ENCODE peak calls at places on chromosomes 3 and 15, in seven cellular contexts. T is B cell; U is activated naive CD8-positive, alpha-beta T cell treated with anti-CD3 and anti-CD28 coated beads, Interleukin-2, amount 50 U/mL, for 24 hours; X is activated CD8-positive, alpha-beta memory T cell treated with anti-CD3 and anti-CD28 coated beads for 1 hour; M is ureter; P is AG09309; B is activated CD4-positive, CD25-positive, alpha-beta regulatory T cell. E is an unnamed sample.

GRCh38 chr3:100993309-100993708 is at the start of gene ABI3BP:
- DNase-seq in T (no peak), U (peak; percentile 3), X (no peak), M (peak; percentile 58), P (peak; percentile 70), B (no peak), E (no peak)

GRCh38 chr3:196569003-196569516 is 600 bp downstream of the FBXO45 start:
- DNase-seq in T (peak; percentile 70), U (peak; percentile 46), X (peak; percentile 25), M (peak; percentile 54), P (no peak), B (peak; percentile 45), E (peak; percentile 80)

GRCh38 chr15:72198410-72199270 is 1.1 kb upstream of the GRAMD2A start:
- DNase-seq in T (no peak), U (no peak), X (no peak), M (no peak), P (no peak), B (no peak), E (no peak)

GRCh38 chr3:141243295-141243707 is 11.7 kb downstream of the PXYLP1 start:
- DNase-seq in T (no peak), U (peak; percentile 74), X (peak; percentile 28), M (no peak), P (no peak), B (peak; percentile 12), E (no peak)

GRCh38 chr3:37372669-37373068 is 198.3 kb upstream of the LRRFIP2 start:
- DNase-seq in T (no peak), U (no peak), X (no peak), M (no peak), P (no peak), B (no peak), E (no peak)

GRCh38 chr3:30426319-30426993 is 179.9 kb upstream of the TGFBR2 start:
- DNase-seq in T (no peak), U (no peak), X (no peak), M (peak; percentile 65), P (no peak), B (no peak), E (no peak)

GRCh38 chr3:126338796-126339241 is 18.4 kb downstream of the KLF15 start:
- DNase-seq in T (no peak), U (no peak), X (no peak), M (peak; percentile 36), P (no peak), B (no peak), E (no peak)

GRCh38 chr3:101154386-101154785 is 161.2 kb upstream of the ABI3BP start:
- DNase-seq in T (no peak), U (no peak), X (no peak), M (no peak), P (no peak), B (no peak), E (no peak)

GRCh38 chr3:37015631-37016030 is 22.3 kb downstream of the MLH1 start:
- DNase-seq in T (no peak), U (no peak), X (no peak), M (no peak), P (no peak), B (no peak), E (no peak)

GRCh38 chr3:161508852-161509477 is 12.4 kb downstream of the OTOL1 start:
- DNase-seq in T (no peak), U (no peak), X (no peak), M (no peak), P (no peak), B (no peak), E (peak; percentile 13)

GRCh38 chr3:186882881-186883685 is 40.6 kb downstream of the ADIPOQ start:
- DNase-seq in T (no peak), U (peak; percentile 60), X (no peak), M (no peak), P (peak; percentile 33), B (no peak), E (no peak)

GRCh38 chr3:46538803-46539442 is 27.2 kb downstream of the LRRC2 start:
- DNase-seq in T (peak; percentile 91), U (peak; percentile 73), X (peak; percentile 71), M (peak; percentile 62), P (no peak), B (peak; percentile 58), E (no peak)